ENCODE peak calls at places on chromosomes 7 and 10, in five cellular contexts. D, I, R, J and W are unnamed samples.

GRCh38 chr7:35185908-35186731 is 67.8 kb downstream of the TBX20 start:
- DNase-seq in R (peak), D (peak), I (no peak), J (no peak), W (no peak)

GRCh38 chr10:90047243-90047729 is 345.9 kb downstream of the KIF20B start:
- DNase-seq in D (no peak), I (no peak), J (no peak), R (no peak), W (no peak)

GRCh38 chr10:132972986-132973902 is 30.9 kb upstream of the CFAP46 start:
- DNase-seq in J (no peak), R (no peak), I (peak), D (no peak), W (no peak)

GRCh38 chr10:86821600-86821999 is 65.2 kb downstream of the BMPR1A start:
- DNase-seq in I (no peak), R (no peak), D (no peak), J (no peak), W (no peak)

GRCh38 chr10:116708386-116708785 is 34.0 kb downstream of the HSPA12A start:
- DNase-seq in R (no peak), I (no peak), J (peak), D (peak), W (peak)

GRCh38 chr10:85597006-85597405 is 769.6 kb downstream of the GRID1 start:
- DNase-seq in I (no peak), J (no peak), R (peak), D (no peak), W (no peak)

GRCh38 chr10:5525581-5526271 is 965 bp downstream of the CALML3 start:
- DNase-seq in J (no peak), R (no peak), I (peak), D (peak), W (peak)

GRCh38 chr7:129803546-129804081 is 149.1 kb downstream of the UBE2H start:
- DNase-seq in J (no peak), I (no peak), R (no peak), D (no peak), W (no peak)

GRCh38 chr10:29714096-29714874 is 79.5 kb upstream of the SVIL start:
- DNase-seq in D (peak), I (no peak), J (peak), R (no peak), W (peak)

GRCh38 chr10:11178606-11179221 is 161.0 kb downstream of the CELF2 start:
- DNase-seq in R (no peak), D (no peak), J (peak), I (no peak), W (peak)

GRCh38 chr7:2100278-2101205 is 132.2 kb downstream of the MAD1L1 start:
- DNase-seq in R (no peak), D (no peak), I (no peak), J (no peak), W (no peak)

GRCh38 chr7:133678137-133678814 is 425.4 kb downstream of the EXOC4 start:
- DNase-seq in D (peak), J (no peak), R (no peak), I (no peak), W (no peak)

GRCh38 chr10:58488921-58489320 is 23.8 kb upstream of the BICC1 start:
- DNase-seq in R (no peak), D (no peak), J (peak), I (no peak), W (no peak)

GRCh38 chr7:140684066-140684950 is 11.6 kb downstream of the ADCK2 start:
- DNase-seq in R (no peak), D (no peak), I (no peak), J (no peak), W (no peak)

DNA sequence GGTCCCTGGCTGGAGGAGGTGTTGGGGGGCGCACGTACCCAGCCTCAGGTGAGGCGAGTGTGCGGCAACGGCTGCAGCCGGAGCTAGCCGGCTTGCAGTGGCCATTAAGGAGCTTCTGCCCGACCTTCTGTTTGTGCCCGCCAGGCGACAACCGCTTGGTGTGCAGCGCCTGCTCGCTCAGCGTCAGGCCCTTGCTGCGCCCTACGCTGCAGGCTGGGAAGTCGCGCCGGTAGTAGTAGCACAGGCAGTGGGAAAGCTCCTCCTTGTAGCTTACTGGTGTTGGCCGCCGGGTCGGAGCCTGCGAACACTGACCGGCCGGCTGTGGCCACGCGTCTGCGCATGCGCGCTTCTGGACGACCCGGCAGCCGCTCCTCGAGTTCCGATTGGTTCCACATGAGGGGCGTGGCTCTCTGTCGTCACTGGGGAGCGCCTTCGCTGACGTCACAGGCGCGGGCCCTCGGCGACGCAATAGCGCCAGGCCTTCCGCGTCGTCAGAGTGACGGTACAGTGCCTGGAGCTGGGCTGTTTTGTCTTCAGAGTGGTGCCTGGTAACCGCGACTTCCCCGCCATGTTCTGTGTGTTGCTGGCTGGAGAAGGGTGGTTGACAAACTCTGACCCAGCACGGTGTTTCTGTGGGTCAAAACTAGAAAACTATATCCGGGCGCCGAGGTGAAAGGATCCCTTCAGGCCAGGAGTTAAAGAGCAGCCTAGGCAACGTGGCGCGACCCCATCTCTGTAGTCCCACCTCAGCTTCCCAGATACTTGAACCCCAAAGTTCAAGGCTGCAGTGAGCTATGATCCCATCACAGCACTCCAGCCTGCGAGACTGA is 76.3 kb upstream of the TMEM248 start:
- DNase-seq in J (peak), I (peak), R (peak), D (peak), W (peak)
- TF ChIP-seq CTCF in J (peak), I (peak), R (peak), D (peak), W (peak)

DNA sequence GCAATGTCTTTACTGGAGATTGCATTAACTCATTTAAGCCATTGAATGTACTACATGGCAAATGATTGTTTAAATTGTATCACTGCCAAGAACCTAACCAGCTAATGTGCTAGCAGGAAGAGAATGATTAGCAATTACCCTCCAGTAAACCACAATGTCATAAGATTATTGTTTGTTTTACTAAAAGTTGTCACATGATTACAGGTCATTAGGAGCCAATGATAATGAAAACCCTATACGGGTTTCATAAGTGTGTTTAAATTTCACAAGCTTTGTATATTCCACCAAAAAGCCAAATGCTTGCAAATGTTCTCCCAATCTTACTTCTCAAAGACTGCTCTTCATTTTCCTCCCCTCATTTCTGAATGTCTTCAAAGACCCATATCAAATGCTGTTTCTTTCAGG is 76.5 kb upstream of the PPP1R3C start:
- DNase-seq in R (no peak), I (no peak), J (no peak), D (peak), W (no peak)
- TF ChIP-seq CTCF in R (no peak), I (no peak), J (no peak), D (no peak), W (no peak)

GRCh38 chr10:70943249-70943648 is 54.9 kb upstream of the PCBD1 start:
- DNase-seq in J (no peak), D (no peak), R (no peak), I (no peak), W (no peak)

GRCh38 chr10:70943806-70944466 is 55.6 kb upstream of the PCBD1 start:
- DNase-seq in I (no peak), J (no peak), D (no peak), R (no peak), W (no peak)

GRCh38 chr10:70940834-70941568 is 52.6 kb upstream of the PCBD1 start:
- DNase-seq in I (no peak), J (no peak), D (peak), R (no peak), W (no peak)

GRCh38 chr10:70942725-70943124 is 54.4 kb upstream of the PCBD1 start:
- DNase-seq in D (no peak), I (no peak), R (no peak), J (no peak), W (no peak)

DNA sequence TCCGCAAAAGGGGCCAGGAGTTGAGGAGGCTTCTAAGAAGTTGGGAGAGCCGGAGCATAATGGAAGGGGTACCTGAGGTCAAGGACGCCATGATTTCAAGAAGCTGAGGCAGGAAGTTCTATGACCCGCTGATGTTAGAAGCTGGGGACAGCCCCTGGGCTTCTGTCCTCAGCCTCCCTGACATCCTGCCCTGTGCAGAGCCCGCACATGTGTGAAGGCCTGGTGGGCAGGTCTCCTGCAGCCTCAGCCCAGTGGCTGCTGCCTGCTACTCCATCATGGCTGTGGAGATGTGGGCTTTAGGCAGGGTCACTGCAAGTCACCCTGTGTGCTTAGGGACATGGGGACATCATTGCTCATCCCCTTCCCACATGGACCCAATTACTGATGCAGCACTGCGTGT is 53.8 kb upstream of the PCBD1 start:
- DNase-seq in I (no peak), D (no peak), R (no peak), J (no peak), W (no peak)
- TF ChIP-seq CTCF in I (no peak), D (no peak), R (no peak), J (no peak), W (no peak)

DNA sequence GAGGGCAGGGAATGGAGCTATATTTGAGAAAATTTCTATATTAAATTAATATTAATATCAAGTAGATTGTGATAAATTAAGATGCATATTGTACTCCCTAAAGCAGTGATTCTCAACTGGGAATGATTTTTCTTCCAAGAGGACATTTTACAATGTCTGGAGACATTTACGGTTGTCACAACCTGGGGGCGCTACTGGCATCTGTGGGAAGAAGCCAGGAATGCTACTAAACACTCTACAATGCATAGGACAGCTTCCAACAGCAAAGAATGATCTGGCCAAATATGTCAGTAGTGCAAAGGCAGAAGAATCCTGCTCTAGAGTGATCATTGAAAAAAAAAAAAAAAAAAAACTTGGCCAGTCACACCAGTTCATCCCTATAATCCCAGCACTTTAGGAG is 100.0 kb downstream of the LSM5 start:
- DNase-seq in I (no peak), J (no peak), D (no peak), R (no peak), W (no peak)
- TF ChIP-seq CTCF in I (no peak), J (no peak), D (no peak), R (peak), W (no peak)

DNA sequence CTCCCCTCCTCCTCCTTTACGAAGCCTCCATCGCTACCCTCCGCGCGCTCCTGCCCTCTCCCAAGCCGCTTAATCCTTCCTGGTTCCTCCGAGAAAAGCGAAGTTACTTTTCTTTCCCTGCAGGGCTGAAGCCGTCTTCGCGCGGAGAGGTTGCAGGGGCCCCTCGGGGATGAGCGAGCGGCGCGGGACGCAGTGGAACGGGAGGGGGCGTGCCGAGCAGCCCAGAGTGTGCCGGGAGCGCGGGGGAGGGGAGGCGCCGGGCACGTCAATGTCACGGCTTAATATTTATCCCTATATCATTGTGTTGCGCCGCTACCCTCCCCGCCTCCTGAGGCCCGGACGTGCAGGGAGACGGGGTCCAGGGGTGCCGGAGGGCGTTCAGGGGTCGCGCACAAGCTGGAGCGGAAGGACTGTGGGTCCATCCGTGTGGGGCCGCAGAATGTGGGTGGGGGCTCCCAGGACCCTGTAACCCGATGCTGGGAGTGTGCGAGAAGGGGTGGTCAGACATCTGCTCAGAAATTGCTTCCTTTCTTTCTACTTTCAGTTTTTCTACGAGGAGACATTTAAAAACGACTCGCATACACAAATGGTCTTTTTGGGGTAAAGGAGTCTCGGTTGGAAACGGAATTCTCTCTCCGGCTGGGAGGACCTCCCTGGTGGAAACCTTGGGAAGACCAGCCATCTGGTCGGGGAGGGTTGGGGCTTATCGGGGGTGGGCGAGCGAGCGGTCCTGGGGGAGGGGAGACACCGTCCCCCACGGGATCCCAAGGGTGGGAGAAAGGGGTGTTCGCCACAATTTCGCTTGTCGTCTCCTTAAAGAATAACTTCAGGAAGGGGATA is 2.4 kb downstream of the CDK6 start:
- DNase-seq in D (peak), J (peak), I (peak), R (peak), W (no peak)
- TF ChIP-seq CTCF in D (peak), J (no peak), I (peak), R (peak), W (peak)

DNA sequence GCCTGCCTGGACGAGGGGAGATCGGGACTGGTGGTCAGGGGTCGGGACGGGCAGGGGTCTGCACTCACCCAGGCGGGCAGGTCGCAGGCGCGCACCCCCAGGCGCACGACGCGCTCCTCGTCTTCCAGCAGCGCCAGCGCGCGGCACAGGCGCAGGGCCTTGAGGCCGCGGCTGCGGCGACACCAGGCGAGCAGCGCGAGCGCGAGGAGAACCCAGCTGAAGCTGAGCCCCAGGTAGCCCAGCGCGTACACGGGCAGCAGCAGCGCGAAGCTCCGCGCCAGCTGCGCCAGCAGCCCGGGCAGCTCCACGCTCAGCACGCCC is 328 bp downstream of the ESYT2 start:
- DNase-seq in J (peak), D (peak), R (peak), I (peak), W (no peak)
- TF ChIP-seq CTCF in J (no peak), D (no peak), R (no peak), I (no peak), W (no peak)

GRCh38 chr10:47022311-47023131 is 111.3 kb downstream of the PTPN20 start:
- DNase-seq in D (no peak), J (no peak), I (peak), R (no peak), W (no peak)

GRCh38 chr10:47020491-47020890 is 109.3 kb downstream of the PTPN20 start:
- DNase-seq in J (peak), I (peak), D (peak), R (no peak), W (no peak)

GRCh38 chr10:47023237-47024045 is 112.2 kb downstream of the PTPN20 start:
- DNase-seq in J (no peak), R (no peak), I (peak), D (no peak), W (no peak)

GRCh38 chr10:47024046-47024322 is 112.8 kb downstream of the PTPN20 start:
- DNase-seq in J (no peak), R (no peak), I (no peak), D (no peak), W (no peak)

GRCh38 chr10:47021850-47022249 is 110.6 kb downstream of the PTPN20 start:
- DNase-seq in J (no peak), D (no peak), R (no peak), I (no peak), W (no peak)
- TF ChIP-seq CTCF in J (peak), D (no peak), R (no peak), I (no peak), W (no peak)